ENCODE peak calls at places on chromosomes 4 and X, in four cellular contexts. F, O, P and K are unnamed samples. For H3K4me1, the result is how much of the 10 kb centered on the place peaks cover.

GRCh38 chr4:112916868-112917267 is 132.6 kb upstream of the ANK2 start:
- DNase-seq in F (no peak), O (no peak), P (peak), K (no peak)

GRCh38 chr4:150310159-150310895 is 232.1 kb downstream of the DCLK2 start:
- DNase-seq in F (no peak), O (no peak), P (peak), K (no peak)

GRCh38 chr4:138734746-138735145 is 280.8 kb upstream of the NOCT start:
- DNase-seq in F (no peak), O (no peak), P (peak), K (no peak)

GRCh38 chr4:40811886-40812857 is 62.4 kb downstream of the NSUN7 start:
- DNase-seq in F (no peak), O (no peak), P (peak), K (no peak)

GRCh38 chr4:22240814-22241213 is 275.1 kb downstream of the ADGRA3 start:
- DNase-seq in F (no peak), O (no peak), P (no peak), K (no peak)

GRCh38 chrX:154484255-154485149 is 1.9 kb downstream of the UBL4A start:
- DNase-seq in F (peak), O (no peak), P (no peak), K (no peak)

GRCh38 chr4:26048378-26048882 is 134.4 kb downstream of the SMIM20 start:
- DNase-seq in F (peak), O (peak), P (peak), K (peak)

GRCh38 chr4:3657917-3658913 is 108.0 kb upstream of the ADRA2C start:
- DNase-seq in F (no peak), O (no peak), P (peak), K (peak)

GRCh38 chr4:38242822-38243384 is 282.7 kb downstream of the PTTG2 start:
- DNase-seq in F (no peak), O (no peak), P (no peak), K (no peak)

GRCh38 chr4:22491939-22492338 is 23.9 kb downstream of the ADGRA3 start:
- DNase-seq in F (no peak), O (no peak), P (no peak), K (no peak)

GRCh38 chr4:4390046-4390445 is 3.1 kb downstream of the NSG1 start:
- DNase-seq in F (no peak), O (no peak), P (no peak), K (no peak)

GRCh38 chr4:6887591-6888371 is 21.8 kb upstream of the TBC1D14 start:
- DNase-seq in F (no peak), O (peak), P (no peak), K (no peak)

GRCh38 chr4:87120411-87121162 is 99.8 kb downstream of the KLHL8 start:
- DNase-seq in F (peak), O (peak), P (peak), K (peak)

GRCh38 chr4:184536070-184536880 is 61.9 kb upstream of the IRF2 start:
- DNase-seq in F (peak), O (no peak), P (peak), K (no peak)

GRCh38 chr4:99722006-99722405 is 64.4 kb upstream of the C4orf54 start:
- DNase-seq in F (no peak), O (no peak), P (no peak), K (no peak)

GRCh38 chr4:2468464-2469191 is at the start of gene RNF4:
- DNase-seq in F (peak), O (peak), P (peak), K (peak)

GRCh38 chr4:95204873-95205272 is 343.9 kb downstream of the UNC5C start:
- DNase-seq in F (no peak), O (no peak), P (peak), K (no peak)

GRCh38 chr4:112704991-112705845 is 68.3 kb downstream of the LARP7 start:
- DNase-seq in F (no peak), O (peak), P (peak), K (no peak)

GRCh38 chrX:1519022-1519497 is 17.9 kb downstream of the P2RY8 start:
- DNase-seq in F (no peak), O (no peak), P (no peak), K (no peak)

GRCh38 chr4:169634975-169635374 is 14.6 kb downstream of the CLCN3 start:
- DNase-seq in F (no peak), O (no peak), P (no peak), K (peak)

GRCh38 chrX:139642241-139642927 is 65.6 kb downstream of the MCF2 start:
- DNase-seq in F (no peak), O (no peak), P (peak), K (no peak)

GRCh38 chr4:83552085-83552484 is 16.2 kb downstream of the GPAT3 start:
- DNase-seq in F (no peak), O (no peak), P (peak), K (no peak)

GRCh38 chr4:924107-925096 is 7.7 kb downstream of the GAK start:
- DNase-seq in F (no peak), O (no peak), P (peak), K (peak)

GRCh38 chrX:6732101-6732500 is 197.2 kb upstream of the VCX3A start:
- DNase-seq in F (no peak), O (no peak), P (no peak), K (no peak)

GRCh38 chrX:153694687-153695270 is 7.1 kb downstream of the SLC6A8 start:
- DNase-seq in F (no peak), O (no peak), P (no peak), K (no peak)

GRCh38 chr4:179755322-179755721 is 2313.1 kb upstream of the AGA start:
- DNase-seq in F (no peak), O (no peak), P (no peak), K (no peak)

GRCh38 chr4:89496851-89497250 is 189.3 kb upstream of the GPRIN3 start:
- DNase-seq in F (no peak), O (no peak), P (peak), K (peak)

GRCh38 chr4:137819964-137820383 is 287.7 kb upstream of the PCDH18 start:
- DNase-seq in F (no peak), O (no peak), P (peak), K (peak)

GRCh38 chr4:14196141-14196540 is 568.6 kb upstream of the BOD1L1 start:
- DNase-seq in F (peak), O (peak), P (peak), K (peak)

GRCh38 chrX:26914232-26914631 is 548.9 kb downstream of the PPP4R3C start:
- DNase-seq in F (no peak), O (no peak), P (peak), K (no peak)

GRCh38 chrX:8815460-8816065 is 14.4 kb upstream of the FAM9A start:
- DNase-seq in F (peak), O (no peak), P (peak), K (no peak)

GRCh38 chr4:82542642-82543041 is 19.1 kb downstream of the TMEM150C start:
- DNase-seq in F (no peak), O (no peak), P (no peak), K (no peak)

GRCh38 chrX:120769576-120770341 is 105.9 kb downstream of the CT47B1 start:
- DNase-seq in F (no peak), O (no peak), P (peak), K (peak)

GRCh38 chrX:2931612-2932011 is 2.5 kb upstream of the ARSD start:
- DNase-seq in F (no peak), O (no peak), P (no peak), K (no peak)

GRCh38 chrX:73562458-73562857 is 539 bp upstream of the CHIC1 start:
- DNase-seq in F (no peak), O (no peak), P (no peak), K (peak)

GRCh38 chr4:107989162-107989536 is 540 bp upstream of the HADH start:
- DNase-seq in F (no peak), O (no peak), P (no peak), K (no peak)

GRCh38 chr4:148843625-148844024 is 401.4 kb upstream of the NR3C2 start:
- DNase-seq in F (no peak), O (no peak), P (no peak), K (no peak)

GRCh38 chr4:148845609-148846008 is 403.4 kb upstream of the NR3C2 start:
- DNase-seq in F (no peak), O (no peak), P (no peak), K (no peak)

GRCh38 chr4:148850257-148850995 is 408.2 kb upstream of the NR3C2 start:
- DNase-seq in F (peak), O (no peak), P (no peak), K (no peak)

GRCh38 chr4:148849581-148849980 is 407.4 kb upstream of the NR3C2 start:
- DNase-seq in F (no peak), O (no peak), P (no peak), K (no peak)

DNA sequence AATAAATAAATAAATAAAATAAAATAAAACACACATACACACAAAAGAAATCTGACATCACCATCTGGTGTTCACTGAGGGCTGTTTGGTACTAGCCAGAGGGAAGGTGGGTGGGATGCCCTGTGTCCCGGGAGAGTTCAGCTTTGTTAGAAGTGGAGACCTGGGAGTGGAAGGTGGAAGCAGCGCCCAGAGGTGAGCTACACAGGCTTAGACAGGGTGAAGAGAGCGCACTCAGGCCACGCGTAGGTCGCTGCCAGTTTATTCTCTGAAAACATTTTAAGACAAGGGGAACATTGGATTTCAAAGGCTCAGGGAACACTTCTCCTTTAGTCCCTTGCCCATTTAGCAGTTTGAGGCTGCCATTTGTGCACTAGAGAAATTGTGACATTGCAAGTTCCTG is 405.3 kb upstream of the NR3C2 start:
- DNase-seq in F (peak), O (no peak), P (no peak), K (no peak)
- TF ChIP-seq CTCF in F (no peak), O (no peak), P (no peak), K (no peak)

DNA sequence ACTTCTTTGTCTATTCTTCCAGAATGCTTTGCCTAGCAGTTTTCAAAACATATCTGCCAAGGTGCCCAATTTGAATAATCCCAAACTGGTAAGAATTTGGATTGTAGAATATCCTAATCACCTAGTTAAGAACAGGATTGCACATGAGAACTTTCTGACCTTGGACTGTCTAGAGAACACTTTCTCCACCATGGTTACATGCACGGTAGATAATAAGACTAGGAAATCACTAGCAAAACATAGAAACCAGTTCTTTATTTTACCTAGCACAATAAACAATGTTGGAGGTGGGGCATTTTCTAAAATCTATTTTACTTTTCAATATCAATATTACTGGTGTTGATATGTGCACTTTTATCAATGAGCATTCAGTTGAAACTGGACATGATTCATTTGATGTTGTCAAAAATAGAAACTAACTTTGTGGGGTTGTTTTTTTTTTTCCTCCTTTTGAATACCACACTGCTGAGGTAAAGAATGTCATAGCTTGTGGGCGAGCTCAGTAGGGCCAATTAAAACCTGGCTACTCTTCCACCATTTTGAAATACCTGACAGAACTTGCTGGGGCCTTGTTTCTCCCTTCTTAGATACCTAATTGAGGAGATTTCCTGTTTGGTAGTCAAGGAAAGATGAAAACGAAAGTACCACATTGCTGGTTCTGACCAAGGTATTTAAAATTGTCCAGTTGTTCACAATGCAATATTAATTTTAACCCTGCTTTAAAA is 10.4 kb downstream of the MID1IP1 start:
- DNase-seq in F (no peak), O (no peak), P (peak), K (peak)
- H3K4me1 ChIP-seq in F (under half), O (under half), P (under half), K (under half)

GRCh38 chr4:68808060-68808459 is 7.7 kb upstream of the UGT2B10 start:
- DNase-seq in F (no peak), O (no peak), P (no peak), K (no peak)
- TF ChIP-seq CTCF in F (no peak), O (no peak), P (no peak), K (no peak)

DNA sequence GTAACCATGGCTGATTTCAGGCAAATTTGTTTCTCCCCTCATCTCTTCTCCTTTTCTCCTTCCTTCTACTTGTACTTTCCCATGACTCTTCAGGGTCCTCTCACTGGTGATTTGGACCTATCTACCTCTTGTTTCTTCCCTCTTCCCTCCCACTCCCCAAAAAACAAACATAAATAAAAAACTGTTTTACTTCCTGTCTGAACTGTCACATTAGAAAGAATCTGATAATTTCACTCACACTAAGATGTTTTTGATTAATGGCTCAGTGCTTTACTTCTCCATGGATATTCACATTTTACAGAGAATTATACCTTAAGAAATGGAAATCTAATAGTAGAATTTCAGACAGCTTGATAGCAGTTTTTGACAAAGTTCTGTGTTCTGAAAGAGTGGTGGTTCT is 7.2 kb downstream of the STK26 start:
- DNase-seq in F (no peak), O (no peak), P (no peak), K (no peak)
- H3K4me1 ChIP-seq in F (under half), O (under half), P (under half), K (under half)

GRCh38 chr4:132227349-132228165 is 921.5 kb upstream of the PCDH10 start:
- DNase-seq in F (peak), O (peak), P (peak), K (no peak)
- TF ChIP-seq CTCF in F (peak), O (peak), P (peak), K (peak)

DNA sequence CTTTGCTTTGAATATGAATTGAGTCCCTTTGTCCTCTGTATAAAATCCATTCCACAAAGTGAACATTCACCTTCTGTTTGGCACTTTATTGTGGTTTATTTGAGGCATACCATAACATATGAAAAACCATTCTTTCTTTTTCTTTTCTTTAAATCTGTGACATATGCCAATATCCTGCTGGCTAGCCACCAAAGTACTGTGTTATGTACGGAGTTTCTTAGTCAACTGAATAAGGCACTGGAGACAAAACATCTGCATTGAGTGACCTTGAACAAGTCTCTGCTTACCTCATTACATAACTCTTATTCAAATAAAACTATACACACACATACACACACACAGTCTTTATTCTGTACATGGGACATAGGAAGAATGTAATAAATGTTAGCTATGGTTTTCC is 872.8 kb downstream of the C4orf33 start:
- DNase-seq in F (no peak), O (no peak), P (no peak), K (no peak)
- H3K4me1 ChIP-seq in F (under half), O (under half), P (under half), K (under half)

GRCh38 chr4:189090174-189090814 is 850.4 kb upstream of the FRG1 start:
- DNase-seq in F (no peak), O (no peak), P (no peak), K (peak)
- TF ChIP-seq CTCF in F (no peak), O (no peak), P (peak), K (peak)